ENCODE peak calls at places on chromosomes 7 and 10, in four cellular contexts. G is naive thymus-derived CD8-positive, alpha-beta T cell; L is B cell; B is fibroblast of pulmonary artery. C is an unnamed sample.

GRCh38 chr10:16853201-16853600 is 36.0 kb upstream of the RSU1 start:
- DNase-seq in G (no peak), L (no peak), B (peak; percentile 77), C (peak; percentile 72)

GRCh38 chr10:75352650-75353049 is 48.9 kb downstream of the ZNF503 start:
- DNase-seq in G (no peak), L (no peak), B (no peak), C (peak; percentile 19)

GRCh38 chr10:124354411-124355382 is 64.0 kb downstream of the OAT start:
- DNase-seq in G (no peak), L (peak; percentile 45), B (peak; percentile 67), C (peak; percentile 80)

GRCh38 chr10:132685921-132686680 is 99.8 kb downstream of the NKX6-2 start:
- DNase-seq in G (peak; percentile 28), L (peak; percentile 35), B (no peak), C (no peak)

GRCh38 chr7:30367561-30367960 is 83.2 kb downstream of the ZNRF2 start:
- DNase-seq in G (no peak), L (no peak), B (no peak), C (no peak)

GRCh38 chr10:124736491-124737136 is 7.6 kb downstream of the FAM53B start:
- DNase-seq in G (no peak), L (no peak), B (peak; percentile 90), C (peak; percentile 70)

GRCh38 chr7:23615331-23615730 is 18.1 kb downstream of the CCDC126 start:
- DNase-seq in G (no peak), L (no peak), B (peak; percentile 48), C (peak; percentile 51)

GRCh38 chr7:40747856-40748255 is 613.1 kb downstream of the SUGCT start:
- DNase-seq in G (no peak), L (no peak), B (no peak), C (no peak)

GRCh38 chr7:8325067-8325466 is 63.1 kb upstream of the ICA1 start:
- DNase-seq in G (no peak), L (no peak), B (no peak), C (no peak)

GRCh38 chr10:28674782-28675181 is 2.5 kb upstream of the BAMBI start:
- DNase-seq in G (no peak), L (no peak), B (no peak), C (no peak)

GRCh38 chr7:106032295-106032694 is 69.2 kb downstream of the CDHR3 start:
- DNase-seq in G (no peak), L (no peak), B (no peak), C (no peak)

GRCh38 chr10:49184642-49185111 is 3.5 kb downstream of the TMEM273 start:
- DNase-seq in G (no peak), L (no peak), B (no peak), C (no peak)

GRCh38 chr7:111198255-111198654 is 107.3 kb downstream of the LRRN3 start:
- DNase-seq in G (no peak), L (no peak), B (peak; percentile 92), C (peak; percentile 100)

GRCh38 chr10:50260791-50261281 is 9.5 kb upstream of the ASAH2 start:
- DNase-seq in G (no peak), L (peak; percentile 63), B (no peak), C (no peak)

GRCh38 chr10:95474228-95475002 is 86.8 kb downstream of the SORBS1 start:
- DNase-seq in G (no peak), L (no peak), B (peak; percentile 69), C (peak; percentile 86)

GRCh38 chr7:128867842-128868623 is 5.4 kb downstream of the ATP6V1F start:
- DNase-seq in G (no peak), L (no peak), B (no peak), C (peak; percentile 49)

GRCh38 chr10:133474833-133475734 is 21.3 kb downstream of the SCART1 start:
- DNase-seq in G (no peak), L (no peak), B (no peak), C (no peak)

GRCh38 chr10:121240011-121240410 is 358.2 kb downstream of the FGFR2 start:
- DNase-seq in G (no peak), L (no peak), B (no peak), C (no peak)

GRCh38 chr7:19701471-19701870 is 7.4 kb downstream of the POLR1F start:
- DNase-seq in G (no peak), L (no peak), B (no peak), C (no peak)

GRCh38 chr7:133859191-133859590 is 267.9 kb upstream of the LRGUK start:
- DNase-seq in G (no peak), L (no peak), B (no peak), C (no peak)

GRCh38 chr10:127886371-127887051 is 6.2 kb downstream of the CLRN3 start:
- DNase-seq in G (no peak), L (no peak), B (no peak), C (no peak)

GRCh38 chr7:40833541-40834234 is 698.9 kb downstream of the SUGCT start:
- DNase-seq in G (no peak), L (no peak), B (peak; percentile 49), C (peak; percentile 26)

GRCh38 chr7:20778063-20778721 is 8.5 kb downstream of the SP8 start:
- DNase-seq in G (no peak), L (no peak), B (peak; percentile 35), C (no peak)

GRCh38 chr10:47008769-47009168 is 97.5 kb downstream of the PTPN20 start:
- DNase-seq in G (no peak), L (no peak), B (no peak), C (no peak)

GRCh38 chr7:23123465-23123864 is 17.9 kb downstream of the KLHL7 start:
- DNase-seq in G (no peak), L (no peak), B (no peak), C (no peak)

GRCh38 chr7:149774237-149775175 is 1.1 kb upstream of the ZNF467 start:
- DNase-seq in G (no peak), L (no peak), B (peak; percentile 17), C (no peak)

GRCh38 chr10:99276848-99277486 is 41.3 kb upstream of the HPSE2 start:
- DNase-seq in G (no peak), L (no peak), B (peak; percentile 35), C (peak; percentile 20)

GRCh38 chr7:157784114-157784835 is 447.5 kb downstream of the DNAJB6 start:
- DNase-seq in G (peak; percentile 55), L (no peak), B (no peak), C (no peak)

GRCh38 chr7:16007911-16008310 is 321.4 kb upstream of the MEOX2 start:
- DNase-seq in G (no peak), L (no peak), B (no peak), C (no peak)

GRCh38 chr10:63689768-63690167 is 168.6 kb downstream of the REEP3 start:
- DNase-seq in G (no peak), L (no peak), B (no peak), C (no peak)